ENCODE peak calls at places on chromosome 2, in eight cellular contexts. X is caudate nucleus, B is SW480, A is lung, S is NCI-H2081, M is GM04504, D is T-helper 2 cell, Y is NCI-H2029. V is an unnamed sample.

GRCh38 chr2:220191031-220191430 is 563.6 kb downstream of the SLC4A3 start:
- DNase-seq in X (no peak), B (no peak), A (no peak), S (no peak), M (no peak), D (no peak), Y (no peak), V (no peak)

GRCh38 chr2:112640800-112641675 is 4.7 kb upstream of the SLC20A1 start:
- DNase-seq in X (no peak), B (peak; percentile 94), A (no peak), S (no peak), M (peak; percentile 53), D (no peak), Y (no peak), V (peak; percentile 96)

GRCh38 chr2:226581661-226582060 is 218.0 kb downstream of the IRS1 start:
- DNase-seq in X (no peak), B (no peak), A (no peak), S (no peak), M (no peak), D (no peak), Y (no peak), V (no peak)

GRCh38 chr2:138275292-138275690 is 226.3 kb upstream of the SPOPL start:
- DNase-seq in X (no peak), B (no peak), A (no peak), S (no peak), M (no peak), D (no peak), Y (no peak), V (no peak)

GRCh38 chr2:86482034-86482433 is 40.9 kb downstream of the KDM3A start:
- DNase-seq in X (no peak), B (peak; percentile 8), A (no peak), S (no peak), M (no peak), D (no peak), Y (no peak), V (no peak)

GRCh38 chr2:215388002-215388728 is 47.7 kb downstream of the FN1 start:
- DNase-seq in X (no peak), B (no peak), A (no peak), S (no peak), M (no peak), D (no peak), Y (no peak), V (no peak)

GRCh38 chr2:16685340-16685715 is 19.7 kb upstream of the CYRIA start:
- DNase-seq in X (no peak), B (no peak), A (no peak), S (no peak), M (no peak), D (no peak), Y (no peak), V (no peak)

GRCh38 chr2:20576598-20577115 is 74.2 kb downstream of the HS1BP3 start:
- DNase-seq in X (no peak), B (no peak), A (no peak), S (no peak), M (no peak), D (no peak), Y (no peak), V (no peak)

GRCh38 chr2:158753561-158754302 is 41.4 kb upstream of the DAPL1 start:
- DNase-seq in X (peak; percentile 48), B (peak; percentile 63), A (peak; percentile 42), S (peak; percentile 58), M (peak; percentile 38), D (no peak), Y (peak; percentile 33), V (peak; percentile 4)

GRCh38 chr2:143282684-143283083 is 153.5 kb downstream of the ARHGAP15 start:
- DNase-seq in X (no peak), B (no peak), A (no peak), S (no peak), M (no peak), D (no peak), Y (no peak), V (no peak)

GRCh38 chr2:156333274-156333950 is 891 bp upstream of the NR4A2 start:
- DNase-seq in X (no peak), B (peak; percentile 36), A (no peak), S (no peak), M (no peak), D (no peak), Y (no peak), V (no peak)

GRCh38 chr2:135257383-135258090 is 205.4 kb downstream of the RAB3GAP1 start:
- DNase-seq in X (no peak), B (no peak), A (no peak), S (no peak), M (peak; percentile 30), D (no peak), Y (no peak), V (peak; percentile 17)

GRCh38 chr2:63665806-63666205 is 77.0 kb downstream of the MDH1 start:
- DNase-seq in X (no peak), B (no peak), A (no peak), S (no peak), M (peak; percentile 80), D (no peak), Y (no peak), V (no peak)

GRCh38 chr2:205925373-205926337 is 160.3 kb downstream of the INO80D start:
- DNase-seq in X (peak; percentile 54), B (peak; percentile 41), A (peak; percentile 79), S (peak; percentile 67), M (no peak), D (peak; percentile 36), Y (no peak), V (no peak)

GRCh38 chr2:221467610-221468009 is 104.5 kb downstream of the EPHA4 start:
- DNase-seq in X (no peak), B (no peak), A (no peak), S (no peak), M (no peak), D (no peak), Y (no peak), V (no peak)

GRCh38 chr2:37230581-37230980 is 815 bp downstream of the CEBPZ start:
- DNase-seq in X (no peak), B (peak; percentile 32), A (no peak), S (no peak), M (no peak), D (no peak), Y (no peak), V (no peak)

GRCh38 chr2:12017499-12018185 is 271.2 kb downstream of the LPIN1 start:
- DNase-seq in X (no peak), B (no peak), A (no peak), S (no peak), M (no peak), D (no peak), Y (no peak), V (no peak)

GRCh38 chr2:207083361-207084080 is 82.2 kb downstream of the KLF7 start:
- DNase-seq in X (no peak), B (no peak), A (no peak), S (no peak), M (no peak), D (no peak), Y (no peak), V (no peak)

GRCh38 chr2:86815616-86816015 is 24.9 kb upstream of the CD8A start:
- DNase-seq in X (no peak), B (no peak), A (no peak), S (no peak), M (no peak), D (no peak), Y (no peak), V (no peak)

GRCh38 chr2:159381574-159381973 is 95.1 kb upstream of the WDSUB1 start:
- DNase-seq in X (no peak), B (no peak), A (no peak), S (no peak), M (no peak), D (no peak), Y (no peak), V (no peak)

GRCh38 chr2:105166671-105167070 is 74.9 kb upstream of the GPR45 start:
- DNase-seq in X (no peak), B (no peak), A (no peak), S (no peak), M (no peak), D (no peak), Y (no peak), V (no peak)

GRCh38 chr2:239366740-239367139 is 34.1 kb downstream of the HDAC4 start:
- DNase-seq in X (no peak), B (no peak), A (no peak), S (no peak), M (no peak), D (no peak), Y (no peak), V (no peak)

GRCh38 chr2:65228249-65228750 is 669 bp downstream of the ACTR2 start:
- DNase-seq in X (no peak), B (peak; percentile 89), A (no peak), S (peak; percentile 24), M (no peak), D (peak; percentile 15), Y (peak; percentile 28), V (no peak)

GRCh38 chr2:127909019-127909418 is 23.3 kb upstream of the AMMECR1L start:
- DNase-seq in X (no peak), B (peak; percentile 56), A (no peak), S (no peak), M (no peak), D (no peak), Y (no peak), V (no peak)

GRCh38 chr2:182406221-182406620 is 20.6 kb downstream of the PDE1A start:
- DNase-seq in X (no peak), B (no peak), A (no peak), S (no peak), M (no peak), D (no peak), Y (no peak), V (no peak)

GRCh38 chr2:133836691-133837090 is 268.4 kb upstream of the NCKAP5 start:
- DNase-seq in X (no peak), B (no peak), A (no peak), S (no peak), M (no peak), D (no peak), Y (no peak), V (no peak)